ENCODE peak calls at places on chromosomes 5 and 9, in nine cellular contexts. I is cardiac muscle cell; U is HCT116; Z is astrocyte; Y is kidney; D is adrenal gland; X is neural progenitor cell; G is pancreas; E is CD4-positive, alpha-beta memory T cell. K is an unnamed sample.

GRCh38 chr9:86340356-86341006 is 13.7 kb downstream of the TUT7 start:
- DNase-seq in Y (no peak), X (no peak), D (no peak), U (no peak), E (no peak), G (no peak), I (no peak), Z (no peak), K (no peak)

GRCh38 chr9:104088416-104088815 is 5.7 kb upstream of the SMC2 start:
- DNase-seq in G (no peak), U (no peak), E (no peak), Z (no peak), D (no peak), I (no peak), X (no peak), Y (no peak), K (no peak)

GRCh38 chr5:92775711-92776615 is 805.1 kb downstream of the NR2F1-AS1 start:
- DNase-seq in U (no peak), Z (peak; percentile 36), G (no peak), I (peak; percentile 12), Y (no peak), E (no peak), X (no peak), D (no peak), K (no peak)

GRCh38 chr5:154276932-154277331 is 86.4 kb downstream of the GALNT10 start:
- DNase-seq in Z (peak; percentile 98), Y (no peak), G (peak; percentile 21), E (no peak), I (peak; percentile 96), X (no peak), U (no peak), D (peak; percentile 83), K (peak; percentile 66)

GRCh38 chr9:95684516-95684915 is 167.7 kb upstream of the PTCH1 start:
- DNase-seq in Z (no peak), G (no peak), I (no peak), E (no peak), Y (no peak), D (no peak), X (no peak), U (no peak), K (no peak)

GRCh38 chr9:132046456-132046855 is 33.2 kb downstream of the MED27 start:
- DNase-seq in X (no peak), E (no peak), Y (no peak), Z (no peak), D (no peak), I (no peak), U (no peak), G (no peak), K (peak; percentile 35)

GRCh38 chr5:40223884-40224402 is 455.8 kb upstream of the PTGER4 start:
- DNase-seq in D (no peak), Y (no peak), I (no peak), Z (peak; percentile 94), U (no peak), X (no peak), G (no peak), E (peak; percentile 21), K (peak; percentile 64)

GRCh38 chr5:139638090-139638735 is 9.9 kb upstream of the CXXC5 start:
- DNase-seq in E (no peak), X (peak; percentile 59), U (no peak), G (peak; percentile 93), I (peak; percentile 77), Z (peak; percentile 65), Y (peak; percentile 96), D (peak; percentile 67), K (peak; percentile 81)

GRCh38 chr9:118533101-118533500 is 828.9 kb downstream of the TLR4 start:
- DNase-seq in G (no peak), Y (no peak), I (no peak), D (no peak), X (no peak), Z (peak; percentile 23), E (no peak), U (no peak), K (no peak)

GRCh38 chr5:68396722-68397121 is 181.2 kb downstream of the PIK3R1 start:
- DNase-seq in G (peak; percentile 61), Y (no peak), X (no peak), U (no peak), D (no peak), I (no peak), Z (no peak), E (no peak), K (peak; percentile 43)

GRCh38 chr5:54823006-54823405 is 162.4 kb downstream of the ESM1 start:
- DNase-seq in Y (no peak), G (no peak), D (no peak), X (no peak), E (no peak), Z (no peak), U (no peak), I (no peak), K (no peak)

GRCh38 chr5:170623576-170624181 is 119.9 kb downstream of the KCNIP1 start:
- DNase-seq in E (no peak), D (peak; percentile 71), Y (no peak), I (peak; percentile 83), Z (no peak), G (peak; percentile 28), U (peak; percentile 48), X (peak; percentile 83), K (peak; percentile 68)

GRCh38 chr9:69223605-69224004 is 49.5 kb downstream of the TJP2 start:
- DNase-seq in Y (no peak), U (peak; percentile 28), X (peak; percentile 73), G (no peak), D (peak; percentile 40), E (no peak), Z (peak; percentile 68), I (peak; percentile 77), K (peak; percentile 70)

GRCh38 chr5:69517763-69518212 is 25.2 kb downstream of the OCLN start:
- DNase-seq in E (no peak), X (no peak), Y (no peak), U (no peak), Z (peak; percentile 52), I (peak; percentile 38), G (no peak), D (no peak), K (peak; percentile 76)

GRCh38 chr5:113270081-113270480 is 164.7 kb downstream of the TSSK1B start:
- DNase-seq in U (no peak), E (no peak), X (no peak), D (no peak), G (no peak), Z (no peak), Y (no peak), I (no peak), K (no peak)

DNA sequence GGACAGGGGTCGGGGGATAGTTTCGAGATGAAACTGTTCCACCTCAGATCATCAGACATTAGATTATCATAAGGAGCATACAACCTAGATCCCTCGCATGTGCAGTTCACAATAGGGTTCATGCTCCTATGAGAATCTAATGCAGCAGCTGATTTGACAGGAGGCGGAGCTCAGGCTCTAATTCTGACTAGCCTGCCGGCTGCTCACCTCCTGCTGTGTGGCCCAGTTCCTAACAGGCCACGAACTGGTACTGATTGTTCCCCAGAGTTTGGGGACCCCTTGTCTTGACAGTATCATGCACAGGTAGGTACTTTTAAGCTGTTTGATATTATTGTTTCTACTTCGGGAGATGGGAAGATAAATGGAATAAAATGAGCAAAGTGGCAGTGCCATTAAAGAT is 66.9 kb downstream of the ZCCHC7 start:
- DNase-seq in X (no peak), Y (no peak), I (no peak), E (no peak), G (no peak), Z (no peak), U (no peak), D (no peak), K (no peak)
- H3K27ac ChIP-seq in X (no peak overlapping the region), Y (no peak overlapping the region), I (no peak overlapping the region), E (no peak overlapping the region), G (no peak overlapping the region), Z (no peak overlapping the region), U (no peak overlapping the region), D (no peak overlapping the region), K (no peak overlapping the region)

GRCh38 chr5:143431789-143432188 is 28.3 kb upstream of the NR3C1 start:
- DNase-seq in I (no peak), E (no peak), X (no peak), Y (no peak), Z (no peak), U (no peak), G (no peak), D (no peak), K (no peak)

GRCh38 chr5:143432658-143433239 is 29.3 kb upstream of the NR3C1 start:
- DNase-seq in Y (no peak), G (no peak), U (no peak), D (no peak), Z (no peak), X (no peak), E (no peak), I (no peak), K (no peak)

GRCh38 chr5:143434261-143435206 is 31.0 kb upstream of the NR3C1 start:
- DNase-seq in Z (no peak), I (peak; percentile 8), X (no peak), U (no peak), G (no peak), E (peak; percentile 76), D (no peak), Y (no peak), K (no peak)

GRCh38 chr5:143435207-143435657 is 31.7 kb upstream of the NR3C1 start:
- DNase-seq in U (no peak), E (peak; percentile 65), X (no peak), D (peak; percentile 39), Y (no peak), I (peak; percentile 38), Z (no peak), G (no peak), K (no peak)

DNA sequence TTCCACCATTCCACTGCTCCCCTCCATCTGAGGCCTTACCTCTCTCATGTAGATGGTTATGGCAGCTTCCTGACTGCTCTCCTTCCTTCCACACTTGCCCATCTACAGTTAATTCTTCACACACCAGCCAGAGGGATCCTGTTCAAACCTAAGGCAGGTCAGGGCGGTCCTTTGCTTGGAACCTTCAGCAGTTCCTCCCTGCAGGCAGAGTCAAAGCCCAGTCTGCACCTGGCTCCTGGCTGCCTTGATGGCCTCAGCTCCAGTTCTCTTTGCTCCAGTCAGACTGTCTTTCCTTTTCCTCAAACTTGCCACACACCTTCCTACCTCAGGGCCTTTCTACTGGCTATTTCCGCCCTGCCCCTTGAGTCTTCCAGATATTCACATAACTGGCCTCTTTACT is 30.2 kb upstream of the NR3C1 start:
- DNase-seq in D (no peak), X (no peak), I (no peak), U (no peak), Z (no peak), Y (no peak), E (no peak), G (no peak), K (no peak)
- H3K4me3 ChIP-seq in D (no peak overlapping the region), X (no peak overlapping the region), I (no peak overlapping the region), U (no peak overlapping the region), Z (no peak overlapping the region), Y (no peak overlapping the region), E (peak overlapping the region; percentile 54), G (no peak overlapping the region), K (no peak overlapping the region)

DNA sequence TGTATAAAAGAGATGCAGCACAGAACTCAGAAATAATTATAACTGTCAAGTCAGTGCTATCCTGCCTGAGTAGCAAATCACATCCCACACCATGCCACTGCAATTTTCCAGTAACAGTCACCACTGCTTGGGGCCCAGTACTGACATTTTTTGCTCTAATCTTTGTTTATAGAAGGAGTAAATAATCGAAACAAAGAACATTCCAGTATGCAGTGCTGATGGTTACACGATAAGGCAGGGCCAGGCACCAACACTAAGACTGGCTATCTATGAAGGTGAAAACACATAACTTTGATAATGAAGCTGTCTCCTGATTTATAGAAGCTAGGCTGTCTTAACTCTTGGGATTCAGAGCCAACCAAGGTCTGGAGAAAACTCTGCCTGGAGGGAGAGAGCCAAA is 365.3 kb downstream of the BNC2 start:
- DNase-seq in G (no peak), E (no peak), Y (no peak), Z (peak; percentile 87), D (no peak), U (no peak), X (no peak), I (peak; percentile 52), K (peak; percentile 45)
- H3K36me3 ChIP-seq in G (no peaks in the 10 kb centered on the region), E (no peaks in the 10 kb centered on the region), Y (no peaks in the 10 kb centered on the region), Z (no peaks in the 10 kb centered on the region), D (no peaks in the 10 kb centered on the region), U (no peaks in the 10 kb centered on the region), X (no peaks in the 10 kb centered on the region), I (no peaks in the 10 kb centered on the region), K (no peaks in the 10 kb centered on the region)

GRCh38 chr5:157497875-157498611 is 38.0 kb downstream of the NIPAL4 start:
- DNase-seq in D (no peak), Z (no peak), Y (no peak), I (peak; percentile 33), X (no peak), G (no peak), E (no peak), U (no peak), K (no peak)
- H3K27ac ChIP-seq in D (no peak overlapping the region), Z (no peak overlapping the region), Y (no peak overlapping the region), I (no peak overlapping the region), X (no peak overlapping the region), G (no peak overlapping the region), E (no peak overlapping the region), U (no peak overlapping the region), K (no peak overlapping the region)